ENCODE peak calls at places on chromosome 21, in six cellular contexts. Z, W, U, N, S and K are unnamed samples.

GRCh38 chr21:44606495-44606894 is 5.4 kb upstream of the KRTAP10-8 start:
- DNase-seq in Z (no peak), W (no peak), U (no peak), N (no peak), S (no peak), K (no peak)

GRCh38 chr21:34967509-34968289 is 81.4 kb downstream of the RUNX1 start:
- DNase-seq in Z (peak; percentile 86), W (peak; percentile 35), U (no peak), N (no peak), S (peak; percentile 26), K (no peak)

GRCh38 chr21:35237287-35237686 is 188.2 kb upstream of the RUNX1 start:
- DNase-seq in Z (no peak), W (no peak), U (no peak), N (no peak), S (no peak), K (no peak)

GRCh38 chr21:21146587-21147373 is 148.6 kb downstream of the NCAM2 start:
- DNase-seq in Z (no peak), W (no peak), U (no peak), N (no peak), S (peak; percentile 69), K (no peak)

GRCh38 chr21:25039461-25040380 is 567.6 kb downstream of the MRPL39 start:
- DNase-seq in Z (no peak), W (peak; percentile 5), U (no peak), N (no peak), S (no peak), K (peak; percentile 41)

GRCh38 chr21:44354775-44355771 is 1.7 kb downstream of the TRPM2 start:
- DNase-seq in Z (no peak), W (no peak), U (no peak), N (no peak), S (no peak), K (no peak)

GRCh38 chr21:45536301-45537081 is 5.7 kb downstream of the SLC19A1 start:
- DNase-seq in Z (no peak), W (no peak), U (no peak), N (no peak), S (no peak), K (no peak)

GRCh38 chr21:33865996-33866575 is 49.5 kb downstream of the ATP5PO start:
- DNase-seq in Z (no peak), W (no peak), U (no peak), N (no peak), S (no peak), K (no peak)

GRCh38 chr21:37653201-37653600 is 263.1 kb downstream of the KCNJ6 start:
- DNase-seq in Z (no peak), W (no peak), U (no peak), N (no peak), S (no peak), K (no peak)

GRCh38 chr21:44934797-44935532 is 4.9 kb upstream of the SLX9 start:
- DNase-seq in Z (no peak), W (no peak), U (no peak), N (no peak), S (no peak), K (no peak)

GRCh38 chr21:15255359-15256157 is 190.8 kb upstream of the NRIP1 start:
- DNase-seq in Z (no peak), W (no peak), U (no peak), N (no peak), S (no peak), K (no peak)

GRCh38 chr21:33885158-33885514 is 30.5 kb downstream of the ATP5PO start:
- DNase-seq in Z (no peak), W (no peak), U (no peak), N (no peak), S (no peak), K (no peak)

GRCh38 chr21:31557956-31558838 is 101.3 kb upstream of the SOD1 start:
- DNase-seq in Z (peak; percentile 38), W (no peak), U (no peak), N (peak; percentile 48), S (peak; percentile 30), K (peak; percentile 55)

GRCh38 chr21:39079617-39080016 is 103.6 kb downstream of the PSMG1 start:
- DNase-seq in Z (peak; percentile 40), W (peak; percentile 33), U (no peak), N (no peak), S (peak; percentile 24), K (no peak)

GRCh38 chr21:28337319-28337718 is 655.4 kb downstream of the LTN1 start:
- DNase-seq in Z (peak; percentile 75), W (peak; percentile 78), U (no peak), N (no peak), S (no peak), K (no peak)

GRCh38 chr21:33078907-33079582 is 9.1 kb downstream of the OLIG1 start:
- DNase-seq in Z (peak; percentile 46), W (peak; percentile 84), U (no peak), N (no peak), S (peak; percentile 77), K (no peak)

GRCh38 chr21:44572959-44573583 is 458 bp upstream of the KRTAP10-4 start:
- DNase-seq in Z (peak; percentile 0), W (peak; percentile 2), U (no peak), N (no peak), S (no peak), K (no peak)

GRCh38 chr21:14773777-14774345 is 227.7 kb upstream of the SAMSN1 start:
- DNase-seq in Z (peak; percentile 6), W (no peak), U (peak; percentile 23), N (peak; percentile 68), S (peak; percentile 24), K (peak; percentile 23)

GRCh38 chr21:33121715-33122475 is 52.0 kb downstream of the OLIG1 start:
- DNase-seq in Z (peak; percentile 29), W (peak; percentile 14), U (no peak), N (peak; percentile 63), S (no peak), K (peak; percentile 56)

GRCh38 chr21:34790341-34790740 is 121.5 kb downstream of the CLIC6 start:
- DNase-seq in Z (no peak), W (no peak), U (no peak), N (no peak), S (no peak), K (no peak)

GRCh38 chr21:15063821-15064575 is 802 bp downstream of the NRIP1 start:
- DNase-seq in Z (peak; percentile 58), W (no peak), U (no peak), N (peak; percentile 46), S (no peak), K (no peak)

GRCh38 chr21:44865561-44866280 is 7.8 kb downstream of the PTTG1IP start:
- DNase-seq in Z (no peak), W (no peak), U (no peak), N (no peak), S (no peak), K (no peak)

GRCh38 chr21:15740383-15740782 is 10.6 kb downstream of the USP25 start:
- DNase-seq in Z (no peak), W (no peak), U (no peak), N (no peak), S (no peak), K (no peak)

DNA sequence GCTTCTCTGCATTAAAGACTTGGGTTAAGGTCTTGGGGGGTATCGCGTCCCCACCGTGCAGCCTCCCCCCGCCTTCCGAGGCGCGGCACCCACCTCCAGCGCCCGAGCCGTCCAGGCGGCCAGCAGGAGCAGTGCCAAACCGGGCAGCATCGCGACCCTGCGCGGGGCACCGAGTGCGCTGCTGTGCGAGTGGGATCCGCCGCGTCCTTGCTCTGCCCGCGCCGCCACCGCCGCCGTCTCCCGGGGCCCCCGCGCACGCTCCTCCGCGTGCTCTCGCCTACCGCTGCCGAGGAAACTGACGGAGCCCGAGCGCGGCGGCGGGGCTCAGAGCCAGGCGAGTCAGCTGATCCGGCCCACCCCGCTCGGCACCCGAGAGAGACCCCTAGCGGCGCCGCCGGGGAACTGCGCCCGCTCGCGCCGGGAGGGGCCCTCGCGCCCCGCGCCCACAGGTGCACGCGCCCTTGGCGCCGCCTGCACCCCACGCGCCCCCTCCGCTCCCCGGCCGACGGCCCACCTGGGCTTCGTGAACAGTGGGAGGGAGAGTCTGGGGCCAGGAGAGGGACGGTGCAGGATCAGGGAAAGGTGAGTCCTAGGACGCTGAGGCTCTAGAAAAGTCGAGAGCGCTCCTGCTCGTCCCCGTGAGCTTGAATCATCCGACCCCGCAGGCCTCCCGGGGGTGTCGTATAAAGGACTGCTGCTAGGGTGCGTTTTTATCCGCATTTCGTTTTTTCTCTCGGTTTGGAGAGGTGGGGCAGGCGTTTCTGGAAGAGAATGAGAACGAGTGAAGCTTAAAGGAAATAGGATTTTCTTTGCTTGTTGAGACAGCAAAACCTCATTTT is at the start of gene APP:
- DNase-seq in Z (peak; percentile 78), W (peak; percentile 70), U (no peak), N (peak; percentile 79), S (peak; percentile 67), K (peak; percentile 82)
- H2BK120ac ChIP-seq in Z (peak within 1 kb of the TSS; percentile 85), W (peak within 1 kb of the TSS; percentile 77), U (no peak within 1 kb of the TSS), N (peak within 1 kb of the TSS; percentile 49), S (peak within 1 kb of the TSS; percentile 89), K (peak within 1 kb of the TSS; percentile 63)

DNA sequence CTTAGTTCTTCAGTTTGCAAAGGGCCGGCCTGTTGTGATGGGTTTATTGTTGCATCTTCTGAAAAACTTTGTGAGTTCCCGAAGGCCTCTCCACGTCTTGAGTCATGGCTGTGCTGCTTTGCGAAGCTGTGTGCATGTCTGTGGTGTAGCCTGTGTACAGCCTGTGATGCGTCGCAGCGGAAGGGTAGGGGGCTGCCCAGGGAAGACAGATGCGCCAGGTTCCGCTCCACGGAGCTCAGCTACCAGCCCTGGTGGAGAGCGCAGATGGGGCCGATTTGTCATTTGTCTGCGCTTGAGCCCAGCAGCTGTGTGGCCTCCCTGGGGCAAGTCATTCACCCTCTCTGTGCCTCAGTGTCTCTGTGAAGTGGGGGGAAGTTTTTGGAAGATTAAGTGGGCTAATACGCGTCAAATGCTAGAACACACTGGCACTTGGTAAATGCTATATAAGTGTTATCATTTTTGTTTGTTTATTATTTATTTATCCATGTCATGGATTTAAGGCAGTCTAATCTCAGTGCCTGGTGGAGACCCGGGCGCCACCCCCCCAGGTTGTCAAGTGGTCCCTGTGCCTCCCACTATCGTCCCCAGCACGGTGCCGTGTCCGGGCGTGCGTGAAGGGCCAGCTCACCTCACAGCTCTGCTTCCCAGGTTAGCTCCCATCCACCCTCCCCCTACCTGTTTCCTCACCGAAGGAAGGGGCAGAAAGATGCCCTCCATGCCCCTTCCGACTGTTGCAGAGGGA is 8.4 kb downstream of the PDE9A start:
- DNase-seq in Z (no peak), W (no peak), U (no peak), N (no peak), S (no peak), K (no peak)
- H3K14ac ChIP-seq in Z (no peak overlapping the region), W (no peak overlapping the region), U (no peak overlapping the region), N (no peak overlapping the region), S (no peak overlapping the region), K (peak overlapping the region; percentile 72)

GRCh38 chr21:17903029-17903806 is 84.1 kb upstream of the C21orf91 start:
- DNase-seq in Z (peak; percentile 50), W (peak; percentile 49), U (no peak), N (no peak), S (no peak), K (no peak)

GRCh38 chr21:17901458-17902092 is 82.4 kb upstream of the C21orf91 start:
- DNase-seq in Z (peak; percentile 14), W (peak; percentile 10), U (no peak), N (peak; percentile 33), S (peak; percentile 83), K (no peak)

GRCh38 chr21:17900281-17900989 is 81.3 kb upstream of the C21orf91 start:
- DNase-seq in Z (no peak), W (no peak), U (no peak), N (peak; percentile 68), S (no peak), K (no peak)

GRCh38 chr21:17900990-17901385 is 81.8 kb upstream of the C21orf91 start:
- DNase-seq in Z (no peak), W (no peak), U (no peak), N (no peak), S (no peak), K (no peak)

GRCh38 chr21:17903929-17904639 is 84.9 kb upstream of the C21orf91 start:
- DNase-seq in Z (no peak), W (no peak), U (no peak), N (no peak), S (no peak), K (no peak)
- H4K8ac ChIP-seq in Z (no peak overlapping the region), W (no peak overlapping the region), U (no peak overlapping the region), N (no peak overlapping the region), S (no peak overlapping the region), K (no peak overlapping the region)

GRCh38 chr21:42929969-42930368 is 4.5 kb upstream of the ERVH48-1 start:
- DNase-seq in Z (no peak), W (no peak), U (no peak), N (no peak), S (no peak), K (no peak)
- H2BK120ac ChIP-seq in Z (no peak overlapping the region), W (no peak overlapping the region), U (peak overlapping the region; percentile 41), N (no peak overlapping the region), S (peak overlapping the region; percentile 90), K (no peak overlapping the region)